ENCODE peak calls at places on chromosomes 6 and 20, in ten cellular contexts. Z is SW 1271, D is HT1080, E is fibroblast of lung, L is aorta, M is iPS-NIHi11, K is ovary, H is AML-193, J is natural killer cell, V is upper lobe of right lung. U is an unnamed sample.

GRCh38 chr6:96812077-96812703 is 25.1 kb downstream of the GPR63 start:
- DNase-seq in J (no peak), E (peak; percentile 62), M (no peak), D (no peak), Z (no peak), L (no peak), H (no peak), V (no peak), K (no peak), U (no peak)

GRCh38 chr6:152635949-152636674 is 1.1 kb downstream of the SYNE1 start:
- DNase-seq in K (peak; percentile 56), V (peak; percentile 66), L (peak; percentile 77), D (no peak), Z (no peak), H (no peak), E (peak; percentile 40), M (peak; percentile 25), J (peak; percentile 24), U (peak; percentile 66)

GRCh38 chr6:50707652-50708325 is 5.5 kb upstream of the TFAP2D start:
- DNase-seq in M (no peak), L (no peak), D (no peak), J (no peak), K (no peak), V (no peak), H (no peak), E (no peak), Z (no peak), U (no peak)

GRCh38 chr6:10951675-10952282 is 64.9 kb downstream of the SYCP2L start:
- DNase-seq in Z (peak; percentile 55), H (peak; percentile 29), V (no peak), D (peak; percentile 58), J (no peak), M (peak; percentile 48), L (no peak), K (no peak), E (peak; percentile 74), U (no peak)

GRCh38 chr6:157724138-157724537 is 98.9 kb upstream of the SNX9 start:
- DNase-seq in J (no peak), Z (no peak), K (no peak), D (no peak), E (no peak), H (no peak), M (no peak), V (no peak), L (no peak), U (no peak)

GRCh38 chr6:156953478-156954146 is 176.4 kb downstream of the ARID1B start:
- DNase-seq in L (no peak), J (no peak), H (no peak), K (no peak), E (peak; percentile 99), M (peak; percentile 83), V (no peak), Z (peak; percentile 97), D (peak; percentile 92), U (no peak)

GRCh38 chr6:158758464-158758863 is 60.7 kb downstream of the EZR start:
- DNase-seq in M (peak; percentile 65), Z (no peak), J (no peak), H (no peak), K (no peak), D (no peak), V (no peak), L (no peak), E (peak; percentile 18), U (no peak)

GRCh38 chr20:63247678-63248228 is 6.5 kb downstream of the NKAIN4 start:
- DNase-seq in J (no peak), M (no peak), V (no peak), E (no peak), K (no peak), D (no peak), L (no peak), Z (no peak), H (no peak), U (no peak)

GRCh38 chr6:10690651-10691445 is 3.6 kb downstream of the C6orf52 start:
- DNase-seq in Z (no peak), D (no peak), H (peak; percentile 64), K (no peak), E (no peak), M (no peak), J (no peak), V (no peak), L (no peak), U (no peak)

GRCh38 chr20:12327205-12327604 is 409.5 kb downstream of the BTBD3 start:
- DNase-seq in L (no peak), J (no peak), M (no peak), Z (no peak), K (no peak), D (no peak), E (no peak), V (no peak), H (peak; percentile 47), U (no peak)

GRCh38 chr6:72084992-72085569 is 198.7 kb downstream of the RIMS1 start:
- DNase-seq in L (no peak), H (peak; percentile 16), E (peak; percentile 6), J (no peak), M (no peak), V (no peak), D (no peak), K (no peak), Z (peak; percentile 27), U (no peak)

GRCh38 chr6:143708889-143709288 is 31.1 kb downstream of the PHACTR2 start:
- DNase-seq in Z (no peak), K (no peak), D (no peak), E (no peak), M (no peak), J (no peak), L (no peak), V (no peak), H (no peak), U (no peak)

GRCh38 chr20:2625062-2625461 is 27.4 kb upstream of the NOP56 start:
- DNase-seq in V (no peak), M (no peak), K (no peak), D (no peak), E (no peak), L (no peak), Z (no peak), H (no peak), J (no peak), U (no peak)

GRCh38 chr6:137819740-137820139 is 47.3 kb upstream of the TNFAIP3 start:
- DNase-seq in Z (no peak), M (no peak), V (no peak), J (no peak), L (no peak), H (no peak), K (no peak), E (no peak), D (no peak), U (no peak)

GRCh38 chr6:161748535-161749386 is 474.9 kb upstream of the AGPAT4 start:
- DNase-seq in Z (no peak), D (peak; percentile 43), H (peak; percentile 6), M (peak; percentile 79), E (peak; percentile 11), L (no peak), K (no peak), J (no peak), V (no peak), U (no peak)

GRCh38 chr6:170137911-170138910 is 152.7 kb downstream of the DLL1 start:
- DNase-seq in M (no peak), K (no peak), E (no peak), V (peak; percentile 58), H (no peak), L (peak; percentile 54), J (peak; percentile 12), D (no peak), Z (no peak), U (no peak)

GRCh38 chr6:43915213-43915869 is 145.3 kb downstream of the VEGFA start:
- DNase-seq in V (no peak), H (no peak), M (no peak), L (no peak), Z (no peak), D (no peak), K (no peak), J (no peak), E (no peak), U (no peak)

GRCh38 chr6:38445321-38445720 is 194.4 kb downstream of the BTBD9 start:
- DNase-seq in H (no peak), E (peak; percentile 11), M (no peak), D (no peak), Z (no peak), L (no peak), J (no peak), K (no peak), V (no peak), U (no peak)

GRCh38 chr6:139296927-139297326 is 5.1 kb upstream of the TXLNB start:
- DNase-seq in E (peak; percentile 92), Z (no peak), M (no peak), K (no peak), H (peak; percentile 86), L (no peak), D (peak; percentile 93), J (no peak), V (no peak), U (no peak)

GRCh38 chr20:44370639-44371218 is 15.2 kb downstream of the HNF4A start:
- DNase-seq in D (no peak), M (peak; percentile 23), L (no peak), K (no peak), V (no peak), J (no peak), H (no peak), E (no peak), Z (no peak), U (no peak)

GRCh38 chr6:16511048-16511660 is 250.1 kb downstream of the ATXN1 start:
- DNase-seq in K (no peak), E (peak; percentile 48), M (peak; percentile 48), H (peak; percentile 57), Z (peak; percentile 54), J (no peak), V (no peak), L (no peak), D (peak; percentile 57), U (no peak)

GRCh38 chr6:2793491-2794151 is 28.4 kb downstream of the WRNIP1 start:
- DNase-seq in J (no peak), V (no peak), H (peak; percentile 99), Z (no peak), L (no peak), D (no peak), M (no peak), E (peak; percentile 46), K (no peak), U (no peak)

U was measured in uterus.